ENCODE peak calls at places on chromosomes 11 and 22, in seven cellular contexts. One of them, this sample, is unnamed. For H3K27me3, the result is how much of the 10 kb centered on the place peaks cover.

GRCh38 chr22:40898850-40899357 is 37.0 kb upstream of the DNAJB7 start:
- DNase-seq in HCT116: peak
- DNase-seq in endothelial cell of umbilical vein: peak
- DNase-seq in breast epithelium: no peak
- DNase-seq in transverse colon: no peak
- DNase-seq in HepG2: peak
- DNase-seq in GM23338: peak
- DNase-seq in this sample: no peak

GRCh38 chr22:37230673-37231405 is 13.2 kb downstream of the RAC2 start:
- DNase-seq in GM23338: no peak
- DNase-seq in transverse colon: peak
- DNase-seq in HCT116: no peak
- DNase-seq in breast epithelium: no peak
- DNase-seq in HepG2: no peak
- DNase-seq in endothelial cell of umbilical vein: no peak
- DNase-seq in this sample: peak

GRCh38 chr11:47966621-47967020 is 13.7 kb upstream of the PTPRJ start:
- DNase-seq in transverse colon: no peak
- DNase-seq in endothelial cell of umbilical vein: no peak
- DNase-seq in HepG2: no peak
- DNase-seq in GM23338: no peak
- DNase-seq in breast epithelium: no peak
- DNase-seq in HCT116: no peak
- DNase-seq in this sample: no peak

GRCh38 chr11:72598901-72599300 is 75.3 kb downstream of the PDE2A start:
- DNase-seq in HepG2: peak
- DNase-seq in endothelial cell of umbilical vein: peak
- DNase-seq in GM23338: peak
- DNase-seq in HCT116: no peak
- DNase-seq in breast epithelium: no peak
- DNase-seq in transverse colon: peak
- DNase-seq in this sample: no peak

GRCh38 chr11:10486161-10486840 is 31.2 kb downstream of the AMPD3 start:
- DNase-seq in breast epithelium: peak
- DNase-seq in HCT116: no peak
- DNase-seq in endothelial cell of umbilical vein: no peak
- DNase-seq in HepG2: no peak
- DNase-seq in transverse colon: no peak
- DNase-seq in GM23338: no peak
- DNase-seq in this sample: no peak

GRCh38 chr11:19789245-19789644 is 76.6 kb downstream of the NAV2 start:
- DNase-seq in HepG2: no peak
- DNase-seq in endothelial cell of umbilical vein: no peak
- DNase-seq in breast epithelium: no peak
- DNase-seq in transverse colon: no peak
- DNase-seq in HCT116: no peak
- DNase-seq in GM23338: no peak
- DNase-seq in this sample: no peak

GRCh38 chr22:33539902-33540751 is 380.1 kb downstream of the LARGE1 start:
- DNase-seq in HepG2: peak
- DNase-seq in transverse colon: peak
- DNase-seq in HCT116: no peak
- DNase-seq in endothelial cell of umbilical vein: no peak
- DNase-seq in breast epithelium: peak
- DNase-seq in GM23338: no peak
- DNase-seq in this sample: no peak

GRCh38 chr11:61277973-61278565 is 17.0 kb downstream of the VWCE start:
- DNase-seq in HCT116: no peak
- DNase-seq in endothelial cell of umbilical vein: no peak
- DNase-seq in transverse colon: no peak
- DNase-seq in GM23338: no peak
- DNase-seq in breast epithelium: no peak
- DNase-seq in HepG2: no peak
- DNase-seq in this sample: no peak

GRCh38 chr11:19652976-19653375 is 59.7 kb upstream of the NAV2 start:
- DNase-seq in endothelial cell of umbilical vein: no peak
- DNase-seq in breast epithelium: no peak
- DNase-seq in HCT116: no peak
- DNase-seq in GM23338: no peak
- DNase-seq in HepG2: no peak
- DNase-seq in transverse colon: no peak
- DNase-seq in this sample: no peak

GRCh38 chr11:123729602-123730001 is 11.9 kb downstream of the ZNF202 start:
- DNase-seq in HepG2: no peak
- DNase-seq in GM23338: no peak
- DNase-seq in endothelial cell of umbilical vein: no peak
- DNase-seq in HCT116: no peak
- DNase-seq in breast epithelium: no peak
- DNase-seq in transverse colon: no peak
- DNase-seq in this sample: no peak

GRCh38 chr22:40541300-40541699 is 95.2 kb downstream of the MRTFA start:
- DNase-seq in HepG2: no peak
- DNase-seq in HCT116: peak
- DNase-seq in endothelial cell of umbilical vein: no peak
- DNase-seq in GM23338: no peak
- DNase-seq in breast epithelium: no peak
- DNase-seq in transverse colon: no peak
- DNase-seq in this sample: no peak

GRCh38 chr11:95337175-95337957 is 106.4 kb upstream of the SESN3 start:
- DNase-seq in HCT116: no peak
- DNase-seq in breast epithelium: no peak
- DNase-seq in endothelial cell of umbilical vein: peak
- DNase-seq in GM23338: peak
- DNase-seq in HepG2: no peak
- DNase-seq in transverse colon: peak
- DNase-seq in this sample: peak

GRCh38 chr11:68014157-68014965 is 4.2 kb downstream of the ALDH3B1 start:
- DNase-seq in GM23338: no peak
- DNase-seq in transverse colon: peak
- DNase-seq in HepG2: no peak
- DNase-seq in HCT116: peak
- DNase-seq in breast epithelium: no peak
- DNase-seq in endothelial cell of umbilical vein: peak
- DNase-seq in this sample: no peak

GRCh38 chr11:43944761-43945311 is 2.4 kb downstream of the C11orf96 start:
- DNase-seq in transverse colon: peak
- DNase-seq in GM23338: peak
- DNase-seq in HCT116: no peak
- DNase-seq in HepG2: peak
- DNase-seq in endothelial cell of umbilical vein: peak
- DNase-seq in breast epithelium: peak
- DNase-seq in this sample: peak

GRCh38 chr11:59756845-59757244 is 1.7 kb downstream of the STX3 start:
- DNase-seq in HepG2: no peak
- DNase-seq in HCT116: peak
- DNase-seq in transverse colon: peak
- DNase-seq in breast epithelium: peak
- DNase-seq in endothelial cell of umbilical vein: no peak
- DNase-seq in GM23338: peak
- DNase-seq in this sample: peak

GRCh38 chr22:49812838-49813237 is 14.8 kb downstream of the BRD1 start:
- DNase-seq in endothelial cell of umbilical vein: no peak
- DNase-seq in GM23338: no peak
- DNase-seq in HepG2: no peak
- DNase-seq in HCT116: no peak
- DNase-seq in breast epithelium: no peak
- DNase-seq in transverse colon: no peak
- DNase-seq in this sample: no peak

GRCh38 chr22:35742342-35743100 is 24.8 kb downstream of the APOL5 start:
- DNase-seq in GM23338: no peak
- DNase-seq in HepG2: no peak
- DNase-seq in transverse colon: no peak
- DNase-seq in endothelial cell of umbilical vein: peak
- DNase-seq in breast epithelium: no peak
- DNase-seq in HCT116: peak
- DNase-seq in this sample: no peak

GRCh38 chr22:19848298-19849224 is 6.1 kb downstream of the GNB1L start:
- DNase-seq in endothelial cell of umbilical vein: peak
- DNase-seq in HepG2: no peak
- DNase-seq in GM23338: no peak
- DNase-seq in HCT116: peak
- DNase-seq in transverse colon: peak
- DNase-seq in breast epithelium: no peak
- DNase-seq in this sample: no peak

GRCh38 chr11:40825435-40825834 is 634.0 kb downstream of the LRRC4C start:
- DNase-seq in breast epithelium: no peak
- DNase-seq in transverse colon: no peak
- DNase-seq in HCT116: no peak
- DNase-seq in HepG2: no peak
- DNase-seq in GM23338: no peak
- DNase-seq in endothelial cell of umbilical vein: no peak
- DNase-seq in this sample: no peak

GRCh38 chr11:117143390-117143789 is 697 bp upstream of the PAFAH1B2 start:
- DNase-seq in transverse colon: peak
- DNase-seq in endothelial cell of umbilical vein: no peak
- DNase-seq in breast epithelium: no peak
- DNase-seq in HepG2: no peak
- DNase-seq in HCT116: no peak
- DNase-seq in GM23338: peak
- DNase-seq in this sample: no peak

GRCh38 chr22:36010090-36010489 is 18.5 kb downstream of the RBFOX2 start:
- DNase-seq in transverse colon: no peak
- DNase-seq in GM23338: peak
- DNase-seq in endothelial cell of umbilical vein: no peak
- DNase-seq in HCT116: no peak
- DNase-seq in breast epithelium: no peak
- DNase-seq in HepG2: no peak
- DNase-seq in this sample: no peak

GRCh38 chr11:72240461-72241289 is 3.3 kb downstream of the PHOX2A start:
- DNase-seq in GM23338: peak
- DNase-seq in transverse colon: no peak
- DNase-seq in breast epithelium: peak
- DNase-seq in HepG2: no peak
- DNase-seq in HCT116: no peak
- DNase-seq in endothelial cell of umbilical vein: no peak
- DNase-seq in this sample: peak

GRCh38 chr11:119935341-119935925 is 202.5 kb downstream of the TRIM29 start:
- DNase-seq in endothelial cell of umbilical vein: no peak
- DNase-seq in HepG2: no peak
- DNase-seq in GM23338: no peak
- DNase-seq in transverse colon: no peak
- DNase-seq in breast epithelium: no peak
- DNase-seq in HCT116: no peak
- DNase-seq in this sample: peak
- H3K27me3 ChIP-seq in endothelial cell of umbilical vein: under half
- H3K27me3 ChIP-seq in HepG2: under half
- H3K27me3 ChIP-seq in GM23338: under half
- H3K27me3 ChIP-seq in transverse colon: under half
- H3K27me3 ChIP-seq in breast epithelium: under half
- H3K27me3 ChIP-seq in HCT116: half or more
- H3K27me3 ChIP-seq in this sample: under half

DNA sequence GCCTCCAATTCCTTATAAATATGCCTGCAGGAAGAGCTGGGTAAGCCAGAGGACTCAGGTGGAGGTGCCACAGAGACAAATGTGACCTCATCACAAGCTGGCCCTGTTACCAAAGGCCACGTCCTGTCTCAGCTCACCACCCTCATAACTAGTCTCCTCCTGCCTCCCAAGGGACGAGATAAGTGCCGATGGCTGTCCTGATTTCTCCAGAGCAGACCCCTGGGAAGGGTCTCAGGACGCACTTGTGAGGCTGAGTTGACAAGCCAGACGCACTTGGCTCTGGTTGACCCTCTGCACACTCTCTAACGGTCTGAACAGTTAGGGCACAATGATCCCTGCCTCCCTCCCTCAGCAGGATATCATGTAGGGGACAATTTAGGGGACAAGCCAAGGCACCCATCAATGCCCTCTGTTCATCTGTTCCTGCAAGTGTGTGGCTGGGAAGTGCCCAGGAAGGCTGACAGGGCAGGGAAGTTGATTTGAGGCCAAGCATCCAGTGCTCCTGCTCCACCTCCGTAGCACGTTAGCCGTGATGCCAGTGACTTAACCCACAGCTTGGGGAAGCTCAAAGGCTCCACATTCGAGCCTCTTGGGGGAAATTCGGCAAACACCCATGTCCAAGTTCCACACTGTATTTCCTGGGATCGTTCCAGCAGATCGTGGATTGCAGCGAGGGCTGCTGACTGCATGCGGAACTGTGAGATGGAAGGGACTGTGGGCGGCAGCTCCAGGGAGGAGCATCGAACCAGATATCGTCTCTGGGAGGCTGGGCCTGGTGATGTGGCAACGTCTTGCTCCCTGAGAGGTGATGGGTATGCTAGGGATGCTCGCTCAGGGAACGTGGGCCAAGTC is 2.8 kb downstream of the SMIM38 start:
- DNase-seq in transverse colon: no peak
- DNase-seq in GM23338: no peak
- DNase-seq in HCT116: no peak
- DNase-seq in breast epithelium: no peak
- DNase-seq in endothelial cell of umbilical vein: no peak
- DNase-seq in HepG2: no peak
- DNase-seq in this sample: peak
- TF ChIP-seq POLR2AphosphoS5 in transverse colon: no peak
- TF ChIP-seq POLR2AphosphoS5 in GM23338: no peak
- TF ChIP-seq POLR2AphosphoS5 in HCT116: no peak
- TF ChIP-seq POLR2AphosphoS5 in breast epithelium: no peak
- TF ChIP-seq POLR2AphosphoS5 in endothelial cell of umbilical vein: no peak
- TF ChIP-seq POLR2AphosphoS5 in HepG2: no peak
- TF ChIP-seq POLR2AphosphoS5 in this sample: no peak

GRCh38 chr11:107592256-107592655 is 1.3 kb downstream of the ELMOD1 start:
- DNase-seq in breast epithelium: no peak
- DNase-seq in endothelial cell of umbilical vein: peak
- DNase-seq in transverse colon: no peak
- DNase-seq in HCT116: no peak
- DNase-seq in HepG2: no peak
- DNase-seq in GM23338: no peak
- DNase-seq in this sample: no peak

GRCh38 chr11:107590460-107591097 is 368 bp upstream of the ELMOD1 start:
- DNase-seq in GM23338: peak
- DNase-seq in breast epithelium: no peak
- DNase-seq in transverse colon: no peak
- DNase-seq in HCT116: no peak
- DNase-seq in endothelial cell of umbilical vein: no peak
- DNase-seq in HepG2: no peak
- DNase-seq in this sample: no peak

GRCh38 chr11:107592813-107593212 is 1.9 kb downstream of the ELMOD1 start:
- DNase-seq in HCT116: no peak
- DNase-seq in endothelial cell of umbilical vein: no peak
- DNase-seq in HepG2: no peak
- DNase-seq in GM23338: peak
- DNase-seq in transverse colon: no peak
- DNase-seq in breast epithelium: no peak
- DNase-seq in this sample: no peak

GRCh38 chr11:107591098-107591445 is at the start of gene ELMOD1:
- DNase-seq in GM23338: peak
- DNase-seq in HCT116: no peak
- DNase-seq in endothelial cell of umbilical vein: peak
- DNase-seq in breast epithelium: no peak
- DNase-seq in transverse colon: peak
- DNase-seq in HepG2: peak
- DNase-seq in this sample: peak

GRCh38 chr11:107591446-107592236 is 694 bp downstream of the ELMOD1 start:
- DNase-seq in transverse colon: no peak
- DNase-seq in GM23338: peak
- DNase-seq in breast epithelium: no peak
- DNase-seq in HepG2: no peak
- DNase-seq in HCT116: no peak
- DNase-seq in endothelial cell of umbilical vein: peak
- DNase-seq in this sample: no peak
- H3K27me3 ChIP-seq in transverse colon: half or more
- H3K27me3 ChIP-seq in GM23338: half or more
- H3K27me3 ChIP-seq in breast epithelium: half or more
- H3K27me3 ChIP-seq in HepG2: under half
- H3K27me3 ChIP-seq in HCT116: under half
- H3K27me3 ChIP-seq in endothelial cell of umbilical vein: under half
- H3K27me3 ChIP-seq in this sample: under half

GRCh38 chr11:74696932-74697687 is 34.1 kb downstream of the CHRDL2 start:
- DNase-seq in endothelial cell of umbilical vein: peak
- DNase-seq in transverse colon: peak
- DNase-seq in HepG2: peak
- DNase-seq in breast epithelium: peak
- DNase-seq in HCT116: no peak
- DNase-seq in GM23338: peak
- DNase-seq in this sample: peak
- TF ChIP-seq POLR2AphosphoS5 in endothelial cell of umbilical vein: no peak
- TF ChIP-seq POLR2AphosphoS5 in transverse colon: peak
- TF ChIP-seq POLR2AphosphoS5 in HepG2: no peak
- TF ChIP-seq POLR2AphosphoS5 in breast epithelium: peak
- TF ChIP-seq POLR2AphosphoS5 in HCT116: no peak
- TF ChIP-seq POLR2AphosphoS5 in GM23338: no peak
- TF ChIP-seq POLR2AphosphoS5 in this sample: peak

This sample was measured in spleen.